ENCODE peak calls at places on chromosome 9, in six cellular contexts. Z is endodermal cell, J is GM10248, O is GM13976, D is endothelial cell, E is tibial artery. H is an unnamed sample.
A peak's percentile ranks its signal among the peaks of the same experiment; 100 is the strongest.

GRCh38 chr9:25678147-25678666 is at the start of gene TUSC1:
- DNase-seq in Z (peak; percentile 72), J (peak; percentile 15), O (no peak), D (peak; percentile 65), E (peak; percentile 83), H (no peak)

GRCh38 chr9:100443781-100444768 is 17.1 kb downstream of the MSANTD3 start:
- DNase-seq in Z (no peak), J (no peak), O (no peak), D (no peak), E (no peak), H (no peak)

GRCh38 chr9:9557804-9558334 is 1054.9 kb downstream of the PTPRD start:
- DNase-seq in Z (peak; percentile 63), J (no peak), O (no peak), D (no peak), E (no peak), H (no peak)

GRCh38 chr9:124513374-124513994 is 6.3 kb upstream of the NR5A1 start:
- DNase-seq in Z (no peak), J (no peak), O (peak; percentile 27), D (no peak), E (no peak), H (no peak)

GRCh38 chr9:91073049-91073810 is 271.6 kb downstream of the SYK start:
- DNase-seq in Z (no peak), J (no peak), O (no peak), D (no peak), E (no peak), H (no peak)

GRCh38 chr9:12698986-12699385 is 5.8 kb downstream of the TYRP1 start:
- DNase-seq in Z (no peak), J (no peak), O (no peak), D (no peak), E (no peak), H (no peak)

GRCh38 chr9:97640290-97640689 is 6.7 kb downstream of the NCBP1 start:
- DNase-seq in Z (no peak), J (no peak), O (no peak), D (no peak), E (no peak), H (no peak)

GRCh38 chr9:81601639-81602623 is 87.4 kb downstream of the TLE1 start:
- DNase-seq in Z (no peak), J (no peak), O (no peak), D (peak; percentile 55), E (no peak), H (no peak)

GRCh38 chr9:76216161-76216649 is 178.0 kb downstream of the RFK start:
- DNase-seq in Z (no peak), J (no peak), O (no peak), D (no peak), E (no peak), H (peak; percentile 15)

GRCh38 chr9:37442556-37442955 is 20.1 kb downstream of the GRHPR start:
- DNase-seq in Z (no peak), J (no peak), O (no peak), D (no peak), E (no peak), H (no peak)

GRCh38 chr9:114287763-114288232 is 35.1 kb upstream of the ORM1 start:
- DNase-seq in Z (no peak), J (no peak), O (no peak), D (no peak), E (no peak), H (no peak)

GRCh38 chr9:4038182-4038723 is 261.6 kb downstream of the GLIS3 start:
- DNase-seq in Z (no peak), J (no peak), O (no peak), D (no peak), E (no peak), H (peak; percentile 59)

GRCh38 chr9:127437497-127438264 is 13.5 kb downstream of the ZNF79 start:
- DNase-seq in Z (peak; percentile 55), J (no peak), O (no peak), D (no peak), E (no peak), H (no peak)

GRCh38 chr9:93119953-93120845 is 13.9 kb downstream of the NINJ1 start:
- DNase-seq in Z (peak; percentile 76), J (peak; percentile 87), O (peak; percentile 88), D (no peak), E (peak; percentile 95), H (peak; percentile 83)
- TF ChIP-seq CTCF in Z (peak; percentile 63), J (no peak), O (peak; percentile 24), D (no peak), E (peak; percentile 58), H (no peak)

GRCh38 chr9:86637515-86637914 is 283.3 kb upstream of the TUT7 start:
- DNase-seq in Z (peak; percentile 93), J (no peak), O (no peak), D (peak; percentile 81), E (no peak), H (no peak)

GRCh38 chr9:86638109-86638508 is 283.9 kb upstream of the TUT7 start:
- DNase-seq in Z (no peak), J (no peak), O (no peak), D (no peak), E (no peak), H (no peak)

GRCh38 chr9:86634501-86634900 is 280.3 kb upstream of the TUT7 start:
- DNase-seq in Z (no peak), J (no peak), O (no peak), D (no peak), E (no peak), H (no peak)

GRCh38 chr9:86636614-86637013 is 282.4 kb upstream of the TUT7 start:
- DNase-seq in Z (no peak), J (no peak), O (no peak), D (no peak), E (no peak), H (no peak)

DNA sequence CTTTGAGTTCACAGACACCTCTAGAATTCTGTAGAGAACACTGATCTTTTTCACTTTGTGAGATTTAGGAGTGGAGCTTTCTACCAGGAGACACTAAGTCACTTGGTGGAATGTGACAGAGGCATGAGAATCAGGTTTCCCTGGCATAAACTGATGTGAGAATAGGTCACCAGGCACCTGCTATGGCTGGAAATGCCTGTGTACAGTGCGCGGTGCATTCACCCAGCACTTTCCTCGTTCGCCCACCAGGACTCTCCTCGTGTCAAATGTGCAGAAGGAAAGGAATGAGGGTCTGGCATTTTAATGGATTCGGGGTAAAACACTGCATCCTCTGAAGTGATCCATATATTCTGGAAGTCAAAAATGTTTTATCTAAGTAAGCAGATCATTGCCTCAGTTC is 281.8 kb upstream of the TUT7 start:
- DNase-seq in Z (no peak), J (no peak), O (no peak), D (no peak), E (no peak), H (no peak)
- TF ChIP-seq CTCF in Z (peak; percentile 21), J (no peak), O (no peak), D (no peak), E (no peak), H (no peak)

DNA sequence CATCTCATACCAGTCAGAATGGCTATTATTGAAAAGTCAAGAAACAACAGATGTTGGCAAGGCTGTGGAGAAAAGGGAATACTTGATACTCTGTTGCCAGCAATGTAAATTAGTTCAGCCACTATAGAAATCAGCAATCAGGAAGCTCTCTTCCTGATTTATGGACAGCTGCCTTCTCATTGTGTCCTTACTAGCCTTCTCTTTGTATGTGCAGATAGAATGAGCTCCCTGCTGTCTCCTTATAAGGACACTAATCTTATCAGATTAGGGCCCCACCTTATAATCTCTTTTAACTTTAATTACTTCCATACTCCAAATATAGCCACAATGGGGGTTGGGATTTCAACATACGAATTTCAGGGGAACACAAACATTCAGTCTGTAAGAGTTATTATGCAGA is 38.0 kb downstream of the KCNV2 start:
- DNase-seq in Z (no peak), J (no peak), O (no peak), D (no peak), E (no peak), H (no peak)
- TF ChIP-seq CTCF in Z (no peak), J (no peak), O (no peak), D (no peak), E (no peak), H (no peak)

GRCh38 chr9:69936427-69936826 is 107.2 kb upstream of the MAMDC2 start:
- DNase-seq in Z (no peak), J (no peak), O (no peak), D (no peak), E (no peak), H (no peak)

GRCh38 chr9:69932901-69933300 is 110.7 kb upstream of the MAMDC2 start:
- DNase-seq in Z (peak; percentile 79), J (no peak), O (no peak), D (no peak), E (no peak), H (peak; percentile 39)

GRCh38 chr9:69933445-69933844 is 110.2 kb upstream of the MAMDC2 start:
- DNase-seq in Z (no peak), J (no peak), O (no peak), D (no peak), E (no peak), H (no peak)

GRCh38 chr9:69925452-69925851 is 104.8 kb downstream of the CFAP95 start:
- DNase-seq in Z (no peak), J (no peak), O (no peak), D (no peak), E (no peak), H (no peak)

DNA sequence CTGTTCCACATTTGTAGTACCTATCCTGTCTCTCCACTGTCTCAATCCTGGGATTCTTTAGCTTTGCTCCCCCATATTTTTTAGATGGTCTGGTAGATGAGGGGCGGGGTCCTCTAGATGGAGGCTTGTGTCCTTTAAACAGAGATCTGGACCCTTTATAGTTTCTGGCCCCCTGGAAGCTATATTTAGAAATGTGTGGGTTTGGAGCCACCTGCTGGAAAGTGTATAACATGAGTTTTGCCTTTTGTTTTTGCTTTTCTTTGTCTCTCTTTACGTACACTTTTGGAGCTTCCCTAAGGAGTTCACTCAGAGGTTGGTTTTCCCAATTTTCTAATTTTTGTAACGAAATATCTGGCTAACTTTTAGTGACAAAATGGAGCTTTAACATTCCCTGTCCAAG is 110.7 kb downstream of the CFAP95 start:
- DNase-seq in Z (peak; percentile 63), J (no peak), O (no peak), D (no peak), E (no peak), H (no peak)
- TF ChIP-seq CTCF in Z (peak; percentile 77), J (no peak), O (no peak), D (no peak), E (no peak), H (peak; percentile 69)

GRCh38 chr9:74304598-74304997 is 192.5 kb upstream of the RORB start:
- DNase-seq in Z (no peak), J (no peak), O (no peak), D (no peak), E (no peak), H (no peak)

GRCh38 chr9:74303945-74304344 is 193.2 kb upstream of the RORB start:
- DNase-seq in Z (no peak), J (no peak), O (no peak), D (no peak), E (no peak), H (no peak)

DNA sequence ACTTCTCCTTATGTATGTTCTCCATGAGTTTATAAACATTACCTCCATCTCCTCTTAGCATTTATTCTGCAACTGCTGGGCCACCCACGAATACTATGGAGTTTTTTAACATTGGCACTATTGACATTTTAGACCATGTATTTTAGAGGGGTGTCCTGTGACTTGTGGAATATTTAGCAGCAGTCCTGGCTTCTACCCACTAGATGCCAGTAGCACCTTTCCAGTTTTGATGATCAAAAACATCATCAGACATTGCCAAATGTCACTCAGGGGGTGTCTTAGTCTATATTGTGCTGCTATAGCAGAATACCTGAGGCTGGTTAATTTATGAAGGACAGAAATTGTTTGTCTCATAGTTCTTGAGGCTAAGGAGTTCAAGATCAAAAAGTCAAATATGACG is 187.5 kb upstream of the RORB start:
- DNase-seq in Z (no peak), J (no peak), O (no peak), D (no peak), E (no peak), H (no peak)
- TF ChIP-seq CTCF in Z (peak; percentile 62), J (no peak), O (no peak), D (no peak), E (no peak), H (no peak)